ENCODE peak calls at places on chromosomes 13 and 19, in four cellular contexts. W, H, X and I are unnamed samples.

GRCh38 chr13:29887651-29888050 is 37.2 kb upstream of the UBL3 start:
- DNase-seq in W (no peak), H (no peak), X (no peak), I (no peak)

GRCh38 chr19:31943778-31944177 is 401.6 kb upstream of the ZNF507 start:
- DNase-seq in W (no peak), H (no peak), X (no peak), I (no peak)

GRCh38 chr19:7689165-7689564 is 8.5 kb downstream of the TRAPPC5 start:
- DNase-seq in W (no peak), H (no peak), X (no peak), I (no peak)

GRCh38 chr13:67133476-67133875 is 96.7 kb downstream of the PCDH9 start:
- DNase-seq in W (no peak), H (peak; percentile 29), X (no peak), I (no peak)

GRCh38 chr13:48126944-48127814 is 32.3 kb upstream of the MED4 start:
- DNase-seq in W (peak; percentile 66), H (peak; percentile 86), X (no peak), I (peak; percentile 67)

GRCh38 chr13:40777166-40777956 is 6.4 kb upstream of the MRPS31 start:
- DNase-seq in W (peak; percentile 55), H (peak; percentile 49), X (no peak), I (peak; percentile 47)

GRCh38 chr19:55179570-55180484 is at the start of gene SYT5:
- DNase-seq in W (peak; percentile 64), H (no peak), X (no peak), I (peak; percentile 38)

GRCh38 chr19:54536956-54537355 is 34.3 kb downstream of the LAIR2 start:
- DNase-seq in W (no peak), H (no peak), X (no peak), I (no peak)

GRCh38 chr19:19447536-19448237 is 42.2 kb downstream of the GATAD2A start:
- DNase-seq in W (no peak), H (no peak), X (no peak), I (no peak)

GRCh38 chr13:85312071-85312470 is 487.1 kb downstream of the SLITRK6 start:
- DNase-seq in W (no peak), H (no peak), X (no peak), I (no peak)